ENCODE peak calls at places on chromosomes 5 and 9, in six cellular contexts. Z, X, B, U, E and A are unnamed samples.

GRCh38 chr9:2043881-2044462 is 28.8 kb downstream of the SMARCA2 start:
- DNase-seq in Z (peak), X (no peak), B (no peak), U (no peak), E (no peak), A (no peak)

GRCh38 chr9:37374892-37375291 is 47.6 kb upstream of the GRHPR start:
- DNase-seq in Z (no peak), X (no peak), B (no peak), U (no peak), E (no peak), A (no peak)

GRCh38 chr9:125103021-125103420 is 40.3 kb downstream of the SCAI start:
- DNase-seq in Z (no peak), X (no peak), B (no peak), U (no peak), E (no peak), A (no peak)

GRCh38 chr5:88236866-88237642 is 31.6 kb downstream of the TMEM161B start:
- DNase-seq in Z (peak), X (no peak), B (no peak), U (no peak), E (no peak), A (no peak)

GRCh38 chr9:27535701-27536118 is 6.1 kb upstream of the MOB3B start:
- DNase-seq in Z (peak), X (no peak), B (peak), U (no peak), E (no peak), A (no peak)

GRCh38 chr9:124256517-124257069 is 1.2 kb upstream of the NEK6 start:
- DNase-seq in Z (no peak), X (no peak), B (no peak), U (peak), E (no peak), A (no peak)

GRCh38 chr9:14043491-14043890 is 270.4 kb downstream of the NFIB start:
- DNase-seq in Z (no peak), X (no peak), B (no peak), U (no peak), E (no peak), A (no peak)

GRCh38 chr5:174843263-174844250 is 119.2 kb downstream of the MSX2 start:
- DNase-seq in Z (peak), X (no peak), B (no peak), U (no peak), E (no peak), A (no peak)

GRCh38 chr5:74627511-74628120 is 12.9 kb downstream of the ENC1 start:
- DNase-seq in Z (no peak), X (no peak), B (no peak), U (no peak), E (no peak), A (no peak)

GRCh38 chr9:112288029-112288428 is 45.4 kb downstream of the PTBP3 start:
- DNase-seq in Z (no peak), X (no peak), B (no peak), U (no peak), E (no peak), A (no peak)

GRCh38 chr5:143402464-143403356 is 776 bp downstream of the NR3C1 start:
- DNase-seq in Z (peak), X (no peak), B (peak), U (peak), E (no peak), A (no peak)

GRCh38 chr9:31969552-31969951 is 414.9 kb upstream of the ACO1 start:
- DNase-seq in Z (no peak), X (no peak), B (no peak), U (no peak), E (no peak), A (no peak)